ENCODE peak calls at places on chromosome 4, in five cellular contexts. P, U, E, H and N are unnamed samples.

GRCh38 chr4:33381806-33382205 is 2661.6 kb downstream of the PCDH7 start:
- DNase-seq in P (no peak), U (no peak), E (no peak), H (no peak), N (no peak)

GRCh38 chr4:14025093-14025492 is 397.6 kb upstream of the BOD1L1 start:
- DNase-seq in P (no peak), U (no peak), E (no peak), H (no peak), N (no peak)

GRCh38 chr4:172979332-172979731 is 189.3 kb upstream of the GALNT7 start:
- DNase-seq in P (no peak), U (no peak), E (no peak), H (no peak), N (no peak)

GRCh38 chr4:71602271-71602890 is 181.5 kb downstream of the GC start:
- DNase-seq in P (no peak), U (no peak), E (no peak), H (no peak), N (no peak)

GRCh38 chr4:185540487-185541125 is 5.3 kb upstream of the PDLIM3 start:
- DNase-seq in P (no peak), U (no peak), E (no peak), H (no peak), N (no peak)

GRCh38 chr4:2413821-2414610 is 4.4 kb downstream of the ZFYVE28 start:
- DNase-seq in P (no peak), U (no peak), E (no peak), H (no peak), N (no peak)

GRCh38 chr4:144336633-144337032 is 196.1 kb upstream of the GYPA start:
- DNase-seq in P (no peak), U (no peak), E (no peak), H (no peak), N (no peak)

GRCh38 chr4:118758293-118758692 is 73.1 kb downstream of the METTL14 start:
- DNase-seq in P (no peak), U (no peak), E (peak; percentile 61), H (no peak), N (no peak)

GRCh38 chr4:163693776-163694175 is 199.3 kb downstream of the TMA16 start:
- DNase-seq in P (no peak), U (no peak), E (peak; percentile 80), H (no peak), N (no peak)

GRCh38 chr4:52015366-52015765 is 4.8 kb downstream of the LRRC66 start:
- DNase-seq in P (no peak), U (no peak), E (no peak), H (no peak), N (no peak)

GRCh38 chr4:106329027-106329618 is 12.8 kb downstream of the AIMP1 start:
- DNase-seq in P (no peak), U (no peak), E (peak; percentile 60), H (peak; percentile 18), N (no peak)

GRCh38 chr4:162682651-162683050 is 484.0 kb downstream of the NAF1 start:
- DNase-seq in P (no peak), U (no peak), E (no peak), H (no peak), N (no peak)

GRCh38 chr4:128268970-128269369 is 18.6 kb downstream of the PGRMC2 start:
- DNase-seq in P (no peak), U (no peak), E (no peak), H (no peak), N (no peak)

GRCh38 chr4:47525154-47525819 is 40.2 kb downstream of the ATP10D start:
- DNase-seq in P (no peak), U (no peak), E (peak; percentile 94), H (no peak), N (no peak)

GRCh38 chr4:173528378-173529321 is 1.4 kb downstream of the HAND2 start:
- DNase-seq in P (peak; percentile 31), U (no peak), E (peak; percentile 56), H (no peak), N (no peak)

GRCh38 chr4:76705497-76705896 is 192.4 kb downstream of the SOWAHB start:
- DNase-seq in P (no peak), U (no peak), E (no peak), H (no peak), N (no peak)

GRCh38 chr4:188387134-188387791 is 248.0 kb downstream of the TRIML1 start:
- DNase-seq in P (no peak), U (no peak), E (no peak), H (no peak), N (no peak)

GRCh38 chr4:173374588-173374987 is 3.8 kb downstream of the SAP30 start:
- DNase-seq in P (no peak), U (no peak), E (no peak), H (no peak), N (no peak)

GRCh38 chr4:121656269-121656641 is 40.5 kb downstream of the ANXA5 start:
- DNase-seq in P (peak; percentile 44), U (peak; percentile 51), E (peak; percentile 84), H (no peak), N (no peak)

GRCh38 chr4:185839204-185839712 is 27.3 kb upstream of the SORBS2 start:
- DNase-seq in P (peak; percentile 53), U (peak; percentile 17), E (peak; percentile 97), H (peak; percentile 65), N (no peak)

GRCh38 chr4:10690185-10690907 is 5.8 kb upstream of the CLNK start:
- DNase-seq in P (no peak), U (no peak), E (no peak), H (no peak), N (no peak)

GRCh38 chr4:184400375-184400870 is 73.9 kb downstream of the IRF2 start:
- DNase-seq in P (no peak), U (no peak), E (peak; percentile 96), H (no peak), N (no peak)

GRCh38 chr4:182453830-182454229 is 210.6 kb downstream of the TENM3 start:
- DNase-seq in P (no peak), U (no peak), E (no peak), H (no peak), N (no peak)

DNA sequence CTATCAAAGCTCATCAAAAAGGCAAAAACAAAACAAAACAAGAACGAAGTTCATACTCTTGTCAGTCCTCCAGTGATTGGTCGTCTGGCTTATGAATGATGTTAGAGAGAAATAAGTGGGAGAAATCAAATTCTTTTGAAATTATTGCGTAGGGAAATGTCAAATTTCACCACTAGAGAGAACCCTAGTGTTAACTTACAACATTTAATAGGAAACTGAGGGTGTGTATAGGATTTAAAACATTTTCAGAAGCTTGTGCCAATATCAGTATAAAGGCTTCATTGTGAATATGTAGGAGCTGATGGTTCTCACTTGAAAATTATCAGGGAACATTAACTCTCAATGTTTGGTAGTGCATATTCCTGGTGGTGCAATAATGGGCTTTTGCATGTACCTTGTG is 17.4 kb downstream of the ADH6 start:
- DNase-seq in P (no peak), U (no peak), E (peak; percentile 73), H (no peak), N (no peak)
- TF ChIP-seq CTCF in P (no peak), U (no peak), E (peak; percentile 41), H (no peak), N (peak; percentile 12)

GRCh38 chr4:140151700-140152014 is 2.3 kb downstream of the MAML3 start:
- DNase-seq in P (peak; percentile 76), U (no peak), E (peak; percentile 69), H (peak; percentile 80), N (peak; percentile 52)

GRCh38 chr4:140150636-140150885 is 3.4 kb downstream of the MAML3 start:
- DNase-seq in P (no peak), U (no peak), E (no peak), H (no peak), N (no peak)

GRCh38 chr4:140152015-140152703 is 1.8 kb downstream of the MAML3 start:
- DNase-seq in P (peak; percentile 50), U (peak; percentile 78), E (no peak), H (peak; percentile 61), N (no peak)

GRCh38 chr4:140150886-140151699 is 2.9 kb downstream of the MAML3 start:
- DNase-seq in P (peak; percentile 80), U (peak; percentile 87), E (peak; percentile 93), H (peak; percentile 55), N (no peak)

DNA sequence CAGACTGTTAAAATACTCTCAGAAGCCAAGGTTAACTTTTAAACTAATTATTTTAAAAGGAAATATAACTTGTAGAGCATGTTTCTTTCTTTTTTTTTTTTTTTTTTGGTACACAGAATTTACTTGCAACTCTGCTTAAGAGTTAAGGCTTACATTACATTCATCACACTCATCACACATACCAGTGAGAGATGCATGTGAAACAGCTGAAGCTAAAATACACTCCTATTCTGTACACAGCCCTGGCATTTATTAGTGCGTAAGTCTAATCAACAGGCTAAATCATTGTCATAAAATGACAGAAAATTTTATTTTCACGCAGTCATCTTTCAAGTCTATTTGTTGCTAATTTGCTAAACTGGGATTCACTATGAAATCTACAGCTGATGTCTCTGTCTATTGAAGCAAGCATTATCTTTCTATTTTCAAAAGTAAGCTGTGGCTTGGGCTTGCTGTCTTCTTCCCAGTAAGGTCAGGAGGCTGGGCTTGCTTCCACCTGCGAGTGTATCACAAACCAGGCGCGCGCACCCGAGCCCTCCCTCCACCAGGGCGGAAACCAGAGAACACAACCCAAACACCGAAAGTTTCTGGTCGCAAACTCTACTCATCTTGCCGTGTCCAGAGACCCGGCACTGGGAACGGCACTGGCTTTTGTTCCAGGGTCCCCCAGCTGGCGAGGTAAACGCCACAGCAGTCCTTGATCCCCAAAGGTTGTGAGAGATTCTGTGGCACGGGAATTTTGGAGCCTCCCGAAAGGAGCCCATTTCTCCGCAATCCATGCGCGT is 3.9 kb downstream of the MAML3 start:
- DNase-seq in P (peak; percentile 71), U (peak; percentile 70), E (peak; percentile 41), H (peak; percentile 39), N (no peak)
- TF ChIP-seq CTCF in P (no peak), U (no peak), E (no peak), H (no peak), N (no peak)

DNA sequence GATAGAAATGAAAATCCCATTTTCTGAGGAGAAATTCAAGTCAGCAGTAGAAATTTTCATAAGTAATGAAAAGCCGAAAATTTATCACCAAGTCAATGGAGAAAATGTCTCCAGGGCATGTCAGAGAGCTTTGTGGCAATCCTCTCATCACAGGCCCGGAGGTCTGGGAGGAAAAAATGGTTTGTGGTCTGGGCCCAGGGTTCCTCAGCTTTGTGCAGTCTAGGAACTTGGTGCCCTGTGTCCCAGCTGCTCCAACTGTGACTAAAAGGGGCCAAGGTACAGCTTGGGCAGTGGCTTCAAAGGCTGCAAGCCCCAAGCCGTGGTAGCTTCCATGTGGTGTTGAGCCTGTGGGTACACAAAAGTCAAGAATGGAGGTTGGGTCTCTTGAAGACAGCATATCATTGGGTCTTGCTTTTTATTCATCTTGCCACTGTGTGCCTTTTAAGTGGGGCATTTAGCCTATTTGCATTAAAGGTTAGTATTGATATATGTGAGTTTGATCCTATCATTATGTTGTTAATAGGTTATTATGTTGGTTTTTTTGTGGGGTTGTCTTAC is 608.5 kb downstream of the PDHA2 start:
- DNase-seq in P (no peak), U (no peak), E (no peak), H (no peak), N (no peak)
- TF ChIP-seq CTCF in P (no peak), U (no peak), E (no peak), H (no peak), N (no peak)

GRCh38 chr4:153533387-153533786 is 67.2 kb downstream of the TMEM131L start:
- DNase-seq in P (no peak), U (no peak), E (no peak), H (no peak), N (no peak)

GRCh38 chr4:153538408-153539057 is 72.4 kb downstream of the TMEM131L start:
- DNase-seq in P (peak; percentile 18), U (no peak), E (peak; percentile 35), H (no peak), N (no peak)

GRCh38 chr4:153534792-153535629 is 68.9 kb downstream of the TMEM131L start:
- DNase-seq in P (no peak), U (no peak), E (no peak), H (no peak), N (no peak)

GRCh38 chr4:153537493-153537960 is 71.4 kb downstream of the TMEM131L start:
- DNase-seq in P (no peak), U (no peak), E (no peak), H (no peak), N (no peak)

GRCh38 chr4:153535735-153536494 is 69.8 kb downstream of the TMEM131L start:
- DNase-seq in P (no peak), U (no peak), E (no peak), H (no peak), N (no peak)
- TF ChIP-seq CTCF in P (no peak), U (no peak), E (no peak), H (no peak), N (no peak)